ENCODE peak calls at places on chromosomes 16 and 17, in ten cellular contexts. J, T, K, N, D, Y, P, V, L and R are unnamed samples.

GRCh38 chr16:66647866-66648265 is 43.4 kb downstream of the CMTM3 start:
- DNase-seq in J (no peak), P (no peak), Y (no peak), K (no peak), V (no peak), D (no peak), T (no peak), N (no peak), L (no peak), R (no peak)

GRCh38 chr17:44916781-44917241 is 1.5 kb upstream of the GFAP start:
- DNase-seq in J (peak; percentile 77), K (no peak), T (no peak), Y (no peak), D (no peak), L (no peak), V (peak; percentile 57), N (peak; percentile 70), P (no peak), R (no peak)

GRCh38 chr17:28338056-28338768 is 2.7 kb downstream of the TNFAIP1 start:
- DNase-seq in Y (no peak), V (no peak), D (peak; percentile 62), P (no peak), L (no peak), T (no peak), J (no peak), K (no peak), N (no peak), R (no peak)

GRCh38 chr17:57810740-57811632 is 38.9 kb downstream of the MRPS23 start:
- DNase-seq in N (no peak), V (no peak), Y (no peak), T (no peak), L (no peak), K (peak; percentile 53), J (peak; percentile 13), P (no peak), D (peak; percentile 54), R (no peak)

GRCh38 chr17:35892091-35892637 is 12.0 kb upstream of the CCL5 start:
- DNase-seq in L (peak; percentile 48), K (no peak), J (no peak), P (no peak), N (no peak), Y (no peak), V (no peak), D (peak; percentile 68), T (peak; percentile 49), R (no peak)

GRCh38 chr16:88505405-88506082 is 52.5 kb downstream of the ZFPM1 start:
- DNase-seq in K (peak; percentile 16), Y (peak; percentile 65), N (no peak), D (peak; percentile 9), P (peak; percentile 58), L (peak; percentile 61), V (no peak), J (no peak), T (peak; percentile 52), R (peak; percentile 21)

GRCh38 chr16:83809092-83809491 is 1.3 kb downstream of the HSBP1 start:
- DNase-seq in Y (no peak), L (no peak), V (no peak), P (no peak), T (no peak), K (no peak), N (no peak), J (no peak), D (no peak), R (no peak)

GRCh38 chr17:57447357-57448019 is 191.2 kb downstream of the MSI2 start:
- DNase-seq in Y (no peak), J (no peak), T (no peak), D (no peak), L (no peak), N (no peak), P (peak; percentile 67), V (no peak), K (no peak), R (no peak)

GRCh38 chr17:43006639-43007551 is at the start of gene IFI35:
- DNase-seq in K (peak; percentile 71), D (peak; percentile 86), J (peak; percentile 65), P (peak; percentile 89), T (peak; percentile 77), N (peak; percentile 95), V (peak; percentile 69), Y (peak; percentile 76), L (peak; percentile 87), R (peak; percentile 82)

GRCh38 chr17:82882715-82883446 is 43.1 kb upstream of the ZNF750 start:
- DNase-seq in P (no peak), Y (no peak), N (peak; percentile 93), J (no peak), L (no peak), T (peak; percentile 51), D (no peak), K (no peak), V (no peak), R (peak; percentile 58)

GRCh38 chr16:82011199-82011641 is at the start of gene SDR42E1:
- DNase-seq in J (no peak), V (no peak), P (no peak), Y (no peak), L (peak; percentile 71), D (no peak), N (peak; percentile 88), T (peak; percentile 75), K (no peak), R (peak; percentile 38)

GRCh38 chr16:56871172-56871593 is 6.2 kb downstream of the SLC12A3 start:
- DNase-seq in V (no peak), L (peak; percentile 72), D (peak; percentile 64), Y (no peak), P (no peak), K (no peak), J (no peak), N (no peak), T (no peak), R (no peak)

GRCh38 chr16:73095885-73096341 is 48.0 kb upstream of the ZFHX3 start:
- DNase-seq in T (no peak), N (no peak), K (peak; percentile 76), J (no peak), P (no peak), L (no peak), V (no peak), Y (peak; percentile 20), D (peak; percentile 18), R (no peak)

GRCh38 chr16:22670044-22670536 is 143.9 kb upstream of the HS3ST2 start:
- DNase-seq in J (no peak), K (no peak), N (no peak), D (peak; percentile 29), T (no peak), V (no peak), Y (no peak), P (no peak), L (no peak), R (no peak)

GRCh38 chr16:81544261-81544660 is 99.7 kb downstream of the CMIP start:
- DNase-seq in J (no peak), D (no peak), P (no peak), N (peak; percentile 74), T (no peak), K (no peak), V (no peak), Y (no peak), L (no peak), R (no peak)

GRCh38 chr17:74759941-74760340 is 11.5 kb downstream of the NHERF1 start:
- DNase-seq in J (no peak), P (no peak), N (no peak), V (no peak), T (no peak), K (no peak), D (no peak), Y (peak; percentile 47), L (no peak), R (no peak)

GRCh38 chr16:89201467-89202377 is 1.4 kb upstream of the SLC22A31 start:
- DNase-seq in J (no peak), L (peak; percentile 55), V (no peak), Y (peak; percentile 93), T (peak; percentile 85), K (no peak), D (peak; percentile 68), N (peak; percentile 91), P (peak; percentile 79), R (peak; percentile 46)

GRCh38 chr17:48610282-48611211 is at the start of gene HOXB7:
- DNase-seq in T (peak; percentile 63), V (peak; percentile 10), Y (no peak), K (no peak), L (peak; percentile 73), J (no peak), P (peak; percentile 42), D (no peak), N (peak; percentile 85), R (peak; percentile 39)

GRCh38 chr16:53752566-53752965 is 48.6 kb downstream of the FTO start:
- DNase-seq in K (no peak), D (no peak), P (no peak), L (no peak), N (no peak), V (no peak), Y (no peak), J (no peak), T (no peak), R (no peak)

GRCh38 chr17:40556198-40556661 is 9.0 kb downstream of the CCR7 start:
- DNase-seq in D (no peak), Y (no peak), P (no peak), T (no peak), L (no peak), N (no peak), J (no peak), V (no peak), K (no peak), R (no peak)

GRCh38 chr16:30092373-30093010 is 768 bp upstream of the TBX6 start:
- DNase-seq in P (peak; percentile 82), V (peak; percentile 59), N (peak; percentile 96), J (peak; percentile 49), T (peak; percentile 77), Y (peak; percentile 86), K (peak; percentile 42), L (peak; percentile 93), D (peak; percentile 85), R (no peak)

GRCh38 chr16:50266337-50267091 is at the start of gene ADCY7:
- DNase-seq in L (peak; percentile 84), T (peak; percentile 77), D (peak; percentile 81), Y (peak; percentile 45), P (peak; percentile 83), V (no peak), J (no peak), N (peak; percentile 96), K (peak; percentile 39), R (peak; percentile 70)

GRCh38 chr16:23283571-23283970 is 18.5 kb upstream of the SCNN1B start:
- DNase-seq in T (no peak), P (no peak), K (no peak), D (no peak), Y (no peak), V (no peak), L (no peak), N (no peak), J (no peak), R (no peak)

GRCh38 chr17:74568116-74568873 is 986 bp upstream of the CD300H start:
- DNase-seq in D (no peak), L (no peak), N (no peak), T (no peak), Y (no peak), J (no peak), K (no peak), P (no peak), V (no peak), R (no peak)

GRCh38 chr17:74180336-74180735 is 23.1 kb upstream of the RPL38 start:
- DNase-seq in N (peak; percentile 56), L (no peak), K (no peak), V (no peak), T (no peak), D (no peak), P (no peak), J (no peak), Y (no peak), R (no peak)

GRCh38 chr17:47621293-47622178 is 28.2 kb upstream of the KPNB1 start:
- DNase-seq in Y (peak; percentile 39), D (peak; percentile 92), J (peak; percentile 6), N (no peak), P (no peak), L (no peak), V (no peak), K (no peak), T (no peak), R (no peak)

GRCh38 chr16:71767060-71767900 is 41.4 kb downstream of the AP1G1 start:
- DNase-seq in K (no peak), L (no peak), N (no peak), T (no peak), J (no peak), Y (no peak), D (peak; percentile 27), P (no peak), V (no peak), R (no peak)

GRCh38 chr17:49516190-49516589 is 21.1 kb downstream of the NGFR start:
- DNase-seq in P (no peak), Y (peak; percentile 5), K (no peak), J (no peak), D (peak; percentile 29), T (no peak), L (no peak), V (no peak), N (peak; percentile 49), R (no peak)